ENCODE peak calls at places on chromosomes 7 and 10, in six cellular contexts. A is brain microvascular endothelial cell, O is amniotic epithelial cell, C is hypothalamus, S is ELR, T is substantia nigra. V is an unnamed sample.

GRCh38 chr7:42380411-42380810 is 143.4 kb upstream of the GLI3 start:
- DNase-seq in A (no peak), O (peak), C (no peak), S (no peak), T (no peak), V (no peak)

GRCh38 chr7:76998263-76998666 is 33.9 kb downstream of the SPDYE17 start:
- DNase-seq in A (no peak), O (no peak), C (no peak), S (no peak), T (no peak), V (no peak)

GRCh38 chr10:43282881-43283280 is 16.0 kb upstream of the RASGEF1A start:
- DNase-seq in A (no peak), O (no peak), C (no peak), S (peak), T (no peak), V (no peak)

GRCh38 chr7:79142706-79143105 is 310.8 kb downstream of the MAGI2 start:
- DNase-seq in A (no peak), O (no peak), C (no peak), S (no peak), T (no peak), V (no peak)

GRCh38 chr7:99848420-99849216 is 20.8 kb downstream of the CYP3A43 start:
- DNase-seq in A (no peak), O (no peak), C (no peak), S (no peak), T (no peak), V (no peak)

GRCh38 chr10:132282667-132283603 is 24.8 kb downstream of the STK32C start:
- DNase-seq in A (no peak), O (no peak), C (no peak), S (no peak), T (no peak), V (no peak)

GRCh38 chr7:30521532-30521931 is 16.9 kb upstream of the GGCT start:
- DNase-seq in A (peak), O (peak), C (no peak), S (peak), T (no peak), V (no peak)

GRCh38 chr7:1688542-1688941 is 18.5 kb downstream of the ELFN1 start:
- DNase-seq in A (no peak), O (no peak), C (no peak), S (no peak), T (no peak), V (no peak)

GRCh38 chr7:108004220-108005142 is 1.5 kb upstream of the LAMB1 start:
- DNase-seq in A (peak), O (peak), C (no peak), S (peak), T (no peak), V (no peak)

GRCh38 chr7:25886387-25887240 is 265.4 kb upstream of the NFE2L3 start:
- DNase-seq in A (no peak), O (no peak), C (no peak), S (no peak), T (no peak), V (no peak)

GRCh38 chr10:19204239-19204917 is 155.8 kb downstream of the MALRD1 start:
- DNase-seq in A (peak), O (no peak), C (no peak), S (no peak), T (no peak), V (no peak)

GRCh38 chr10:77357611-77358010 is 280.0 kb downstream of the KCNMA1 start:
- DNase-seq in A (no peak), O (peak), C (no peak), S (peak), T (no peak), V (no peak)

GRCh38 chr7:123433665-123434064 is 100.7 kb downstream of the IQUB start:
- DNase-seq in A (no peak), O (peak), C (no peak), S (no peak), T (no peak), V (no peak)

GRCh38 chr10:101215397-101216206 is 13.7 kb downstream of the LBX1 start:
- DNase-seq in A (no peak), O (no peak), C (no peak), S (no peak), T (no peak), V (no peak)

GRCh38 chr7:131563918-131564317 is 7.5 kb upstream of the PODXL start:
- DNase-seq in A (no peak), O (no peak), C (no peak), S (no peak), T (no peak), V (no peak)

GRCh38 chr10:21495002-21495685 is 30.3 kb downstream of the SKIDA1 start:
- DNase-seq in A (no peak), O (peak), C (no peak), S (no peak), T (no peak), V (no peak)

GRCh38 chr10:87862644-87863101 is 660 bp downstream of the KLLN start:
- DNase-seq in A (no peak), O (no peak), C (no peak), S (no peak), T (peak), V (no peak)

GRCh38 chr7:82507365-82507975 is 63.9 kb upstream of the CACNA2D1 start:
- DNase-seq in A (no peak), O (no peak), C (no peak), S (no peak), T (no peak), V (no peak)

GRCh38 chr10:24824124-24824523 is 100.4 kb upstream of the ARHGAP21 start:
- DNase-seq in A (peak), O (no peak), C (no peak), S (peak), T (no peak), V (no peak)

GRCh38 chr10:60958892-60959601 is 15.1 kb upstream of the RHOBTB1 start:
- DNase-seq in A (peak), O (peak), C (no peak), S (peak), T (no peak), V (no peak)

GRCh38 chr10:64071218-64071617 is 550.0 kb downstream of the REEP3 start:
- DNase-seq in A (peak), O (no peak), C (no peak), S (no peak), T (no peak), V (no peak)

GRCh38 chr7:129947701-129948100 is 5.1 kb downstream of the UBE2H start:
- DNase-seq in A (peak), O (peak), C (no peak), S (no peak), T (no peak), V (no peak)

GRCh38 chr7:27155816-27156507 is 513 bp downstream of the HOXA7 start:
- DNase-seq in A (no peak), O (no peak), C (no peak), S (peak), T (no peak), V (no peak)

GRCh38 chr7:73625276-73625675 is 954 bp upstream of the MLXIPL start:
- DNase-seq in A (no peak), O (no peak), C (no peak), S (no peak), T (no peak), V (no peak)

GRCh38 chr10:86821600-86821999 is 65.2 kb downstream of the BMPR1A start:
- DNase-seq in A (peak), O (peak), C (no peak), S (peak), T (no peak), V (no peak)

GRCh38 chr10:52442576-52442975 is 128.5 kb downstream of the DKK1 start:
- DNase-seq in A (peak), O (peak), C (no peak), S (peak), T (no peak), V (no peak)

GRCh38 chr10:37855691-37856090 is 1.7 kb downstream of the ZNF248 start:
- DNase-seq in A (no peak), O (no peak), C (no peak), S (no peak), T (no peak), V (no peak)

GRCh38 chr10:6578221-6579192 is 1.6 kb downstream of the PRKCQ start:
- DNase-seq in A (no peak), O (no peak), C (no peak), S (no peak), T (no peak), V (no peak)

GRCh38 chr7:156842740-156843140 is 50.2 kb downstream of the LMBR1 start:
- DNase-seq in A (no peak), O (peak), C (no peak), S (no peak), T (no peak), V (no peak)

GRCh38 chr7:129713544-129713943 is 102.0 kb downstream of the NRF1 start:
- DNase-seq in A (no peak), O (peak), C (no peak), S (no peak), T (no peak), V (no peak)

GRCh38 chr7:44281811-44282600 is 43.4 kb downstream of the CAMK2B start:
- DNase-seq in A (no peak), O (no peak), C (no peak), S (no peak), T (no peak), V (no peak)

GRCh38 chr10:13347235-13348156 is 597 bp downstream of the SEPHS1 start:
- DNase-seq in A (peak), O (peak), C (peak), S (peak), T (peak), V (peak)

GRCh38 chr7:10536561-10536960 is 437.1 kb upstream of the PHF14 start:
- DNase-seq in A (no peak), O (no peak), C (no peak), S (no peak), T (no peak), V (no peak)

GRCh38 chr10:104122273-104123107 is 519 bp downstream of the SFR1 start:
- DNase-seq in A (no peak), O (no peak), C (no peak), S (peak), T (no peak), V (no peak)

GRCh38 chr10:122662231-122662630 is 37.4 kb downstream of the C10orf120 start:
- DNase-seq in A (no peak), O (no peak), C (no peak), S (no peak), T (no peak), V (no peak)